ENCODE peak calls at places on chromosomes 11 and 22, in ten cellular contexts. One of them, this sample, is unnamed.

GRCh38 chr22:49936018-49936972 is 17.9 kb downstream of the CRELD2 start:
- DNase-seq in osteocyte: no peak
- DNase-seq in astrocyte of the cerebellum: peak
- DNase-seq in AG10803: peak
- DNase-seq in left lung: peak
- DNase-seq in pancreas: peak
- DNase-seq in neural progenitor cell: peak
- DNase-seq in mammary epithelial cell: peak
- DNase-seq in ovary: peak
- DNase-seq in BE2C: peak
- DNase-seq in this sample: peak

GRCh38 chr22:40797427-40797826 is 21.7 kb downstream of the SLC25A17 start:
- DNase-seq in osteocyte: no peak
- DNase-seq in astrocyte of the cerebellum: no peak
- DNase-seq in AG10803: no peak
- DNase-seq in left lung: no peak
- DNase-seq in pancreas: no peak
- DNase-seq in neural progenitor cell: no peak
- DNase-seq in mammary epithelial cell: no peak
- DNase-seq in ovary: no peak
- DNase-seq in BE2C: no peak
- DNase-seq in this sample: no peak

GRCh38 chr11:56783448-56784041 is 35.0 kb upstream of the OR9G4 start:
- DNase-seq in osteocyte: no peak
- DNase-seq in astrocyte of the cerebellum: peak
- DNase-seq in AG10803: peak
- DNase-seq in left lung: no peak
- DNase-seq in pancreas: no peak
- DNase-seq in neural progenitor cell: peak
- DNase-seq in mammary epithelial cell: peak
- DNase-seq in ovary: no peak
- DNase-seq in BE2C: no peak
- DNase-seq in this sample: no peak

GRCh38 chr11:118263694-118264567 is at the start of gene MPZL2:
- DNase-seq in osteocyte: no peak
- DNase-seq in astrocyte of the cerebellum: no peak
- DNase-seq in AG10803: no peak
- DNase-seq in left lung: peak
- DNase-seq in pancreas: peak
- DNase-seq in neural progenitor cell: peak
- DNase-seq in mammary epithelial cell: peak
- DNase-seq in ovary: no peak
- DNase-seq in BE2C: no peak
- DNase-seq in this sample: peak

GRCh38 chr22:44693756-44694155 is 8.2 kb upstream of the PRR5 start:
- DNase-seq in osteocyte: no peak
- DNase-seq in astrocyte of the cerebellum: no peak
- DNase-seq in AG10803: no peak
- DNase-seq in left lung: no peak
- DNase-seq in pancreas: no peak
- DNase-seq in neural progenitor cell: no peak
- DNase-seq in mammary epithelial cell: no peak
- DNase-seq in ovary: no peak
- DNase-seq in BE2C: no peak
- DNase-seq in this sample: no peak

GRCh38 chr11:71425409-71425808 is 22.8 kb downstream of the DHCR7 start:
- DNase-seq in osteocyte: no peak
- DNase-seq in astrocyte of the cerebellum: no peak
- DNase-seq in AG10803: no peak
- DNase-seq in left lung: no peak
- DNase-seq in pancreas: no peak
- DNase-seq in neural progenitor cell: peak
- DNase-seq in mammary epithelial cell: no peak
- DNase-seq in ovary: no peak
- DNase-seq in BE2C: no peak
- DNase-seq in this sample: peak

GRCh38 chr11:76208829-76209670 is 2.7 kb upstream of the WNT11 start:
- DNase-seq in osteocyte: peak
- DNase-seq in astrocyte of the cerebellum: no peak
- DNase-seq in AG10803: peak
- DNase-seq in left lung: peak
- DNase-seq in pancreas: peak
- DNase-seq in neural progenitor cell: peak
- DNase-seq in mammary epithelial cell: peak
- DNase-seq in ovary: peak
- DNase-seq in BE2C: peak
- DNase-seq in this sample: peak

GRCh38 chr22:39931271-39931670 is 28.9 kb upstream of the TMA7B start:
- DNase-seq in osteocyte: no peak
- DNase-seq in astrocyte of the cerebellum: no peak
- DNase-seq in AG10803: no peak
- DNase-seq in left lung: no peak
- DNase-seq in pancreas: no peak
- DNase-seq in neural progenitor cell: no peak
- DNase-seq in mammary epithelial cell: no peak
- DNase-seq in ovary: no peak
- DNase-seq in BE2C: no peak
- DNase-seq in this sample: no peak

GRCh38 chr11:63838150-63838681 is 694 bp upstream of the MARK2 start:
- DNase-seq in osteocyte: no peak
- DNase-seq in astrocyte of the cerebellum: no peak
- DNase-seq in AG10803: no peak
- DNase-seq in left lung: no peak
- DNase-seq in pancreas: no peak
- DNase-seq in neural progenitor cell: no peak
- DNase-seq in mammary epithelial cell: no peak
- DNase-seq in ovary: peak
- DNase-seq in BE2C: no peak
- DNase-seq in this sample: no peak

GRCh38 chr11:85752890-85753581 is 57.9 kb downstream of the SYTL2 start:
- DNase-seq in osteocyte: no peak
- DNase-seq in astrocyte of the cerebellum: no peak
- DNase-seq in AG10803: no peak
- DNase-seq in left lung: no peak
- DNase-seq in pancreas: no peak
- DNase-seq in neural progenitor cell: no peak
- DNase-seq in mammary epithelial cell: no peak
- DNase-seq in ovary: no peak
- DNase-seq in BE2C: no peak
- DNase-seq in this sample: peak

GRCh38 chr11:127443297-127443696 is 442.7 kb upstream of the KIRREL3 start:
- DNase-seq in osteocyte: no peak
- DNase-seq in astrocyte of the cerebellum: no peak
- DNase-seq in AG10803: no peak
- DNase-seq in left lung: no peak
- DNase-seq in pancreas: no peak
- DNase-seq in neural progenitor cell: no peak
- DNase-seq in mammary epithelial cell: no peak
- DNase-seq in ovary: no peak
- DNase-seq in BE2C: no peak
- DNase-seq in this sample: no peak

GRCh38 chr11:101459020-101459419 is 124.8 kb downstream of the TRPC6 start:
- DNase-seq in osteocyte: no peak
- DNase-seq in astrocyte of the cerebellum: no peak
- DNase-seq in AG10803: no peak
- DNase-seq in left lung: no peak
- DNase-seq in pancreas: no peak
- DNase-seq in neural progenitor cell: no peak
- DNase-seq in mammary epithelial cell: no peak
- DNase-seq in ovary: no peak
- DNase-seq in BE2C: no peak
- DNase-seq in this sample: no peak

GRCh38 chr11:101453682-101454081 is 130.1 kb downstream of the TRPC6 start:
- DNase-seq in osteocyte: no peak
- DNase-seq in astrocyte of the cerebellum: no peak
- DNase-seq in AG10803: peak
- DNase-seq in left lung: no peak
- DNase-seq in pancreas: no peak
- DNase-seq in neural progenitor cell: no peak
- DNase-seq in mammary epithelial cell: peak
- DNase-seq in ovary: no peak
- DNase-seq in BE2C: no peak
- DNase-seq in this sample: no peak

GRCh38 chr11:101456812-101457211 is 127.0 kb downstream of the TRPC6 start:
- DNase-seq in osteocyte: no peak
- DNase-seq in astrocyte of the cerebellum: no peak
- DNase-seq in AG10803: peak
- DNase-seq in left lung: no peak
- DNase-seq in pancreas: no peak
- DNase-seq in neural progenitor cell: no peak
- DNase-seq in mammary epithelial cell: no peak
- DNase-seq in ovary: no peak
- DNase-seq in BE2C: no peak
- DNase-seq in this sample: no peak

DNA sequence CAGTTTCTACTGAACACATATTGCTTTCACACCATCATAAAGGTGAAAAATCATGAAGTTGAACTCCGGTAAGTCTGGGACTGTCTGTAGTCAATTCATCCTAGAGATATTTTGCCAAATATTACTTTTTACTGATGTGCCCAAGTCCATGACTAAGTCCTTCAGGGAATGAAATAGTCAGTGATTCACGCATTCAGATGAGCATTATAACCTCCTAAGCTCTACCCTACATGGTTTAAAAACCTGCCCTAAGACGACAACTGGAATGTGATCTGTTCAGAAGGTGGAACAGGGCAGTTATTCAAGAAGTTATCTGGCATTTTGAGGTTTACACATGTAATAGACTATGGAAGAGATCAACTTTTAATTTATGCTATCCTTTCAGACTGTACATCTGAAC is 125.6 kb downstream of the TRPC6 start:
- DNase-seq in osteocyte: no peak
- DNase-seq in astrocyte of the cerebellum: no peak
- DNase-seq in AG10803: peak
- DNase-seq in left lung: no peak
- DNase-seq in pancreas: no peak
- DNase-seq in neural progenitor cell: no peak
- DNase-seq in mammary epithelial cell: peak
- DNase-seq in ovary: no peak
- DNase-seq in BE2C: no peak
- DNase-seq in this sample: no peak
- TF ChIP-seq CTCF in osteocyte: no peak
- TF ChIP-seq CTCF in astrocyte of the cerebellum: no peak
- TF ChIP-seq CTCF in AG10803: no peak
- TF ChIP-seq CTCF in left lung: no peak
- TF ChIP-seq CTCF in pancreas: no peak
- TF ChIP-seq CTCF in neural progenitor cell: no peak
- TF ChIP-seq CTCF in mammary epithelial cell: no peak
- TF ChIP-seq CTCF in ovary: no peak
- TF ChIP-seq CTCF in BE2C: no peak
- TF ChIP-seq CTCF in this sample: no peak

DNA sequence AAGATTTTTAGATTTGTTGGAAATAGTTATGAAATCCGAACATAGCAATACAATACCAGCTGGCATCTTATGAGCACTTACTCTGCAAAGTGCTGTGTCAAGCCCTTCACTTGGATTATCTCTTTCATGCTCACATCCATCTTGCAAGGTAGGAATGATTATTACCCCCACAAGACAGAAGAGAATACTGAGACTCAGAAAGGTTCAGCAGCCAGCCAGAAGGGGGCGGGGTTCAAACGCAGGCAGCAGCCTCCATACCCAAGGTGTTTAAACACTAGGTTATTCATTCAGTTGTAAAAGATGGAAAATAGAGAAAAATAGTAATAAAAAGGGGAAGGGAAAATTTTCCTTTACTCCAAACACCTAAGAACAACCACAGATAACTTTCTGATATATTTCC is 158.5 kb downstream of the CCDC34 start:
- DNase-seq in osteocyte: no peak
- DNase-seq in astrocyte of the cerebellum: no peak
- DNase-seq in AG10803: no peak
- DNase-seq in left lung: no peak
- DNase-seq in pancreas: no peak
- DNase-seq in neural progenitor cell: no peak
- DNase-seq in mammary epithelial cell: no peak
- DNase-seq in ovary: no peak
- DNase-seq in BE2C: no peak
- DNase-seq in this sample: peak
- TF ChIP-seq CTCF in osteocyte: peak
- TF ChIP-seq CTCF in astrocyte of the cerebellum: peak
- TF ChIP-seq CTCF in AG10803: peak
- TF ChIP-seq CTCF in left lung: no peak
- TF ChIP-seq CTCF in pancreas: no peak
- TF ChIP-seq CTCF in neural progenitor cell: peak
- TF ChIP-seq CTCF in mammary epithelial cell: peak
- TF ChIP-seq CTCF in ovary: no peak
- TF ChIP-seq CTCF in BE2C: no peak
- TF ChIP-seq CTCF in this sample: peak

GRCh38 chr11:61609970-61610347 is 29.1 kb upstream of the SYT7 start:
- DNase-seq in osteocyte: no peak
- DNase-seq in astrocyte of the cerebellum: no peak
- DNase-seq in AG10803: no peak
- DNase-seq in left lung: no peak
- DNase-seq in pancreas: no peak
- DNase-seq in neural progenitor cell: peak
- DNase-seq in mammary epithelial cell: peak
- DNase-seq in ovary: no peak
- DNase-seq in BE2C: peak
- DNase-seq in this sample: no peak
- TF ChIP-seq CTCF in osteocyte: no peak
- TF ChIP-seq CTCF in astrocyte of the cerebellum: peak
- TF ChIP-seq CTCF in AG10803: peak
- TF ChIP-seq CTCF in left lung: no peak
- TF ChIP-seq CTCF in pancreas: no peak
- TF ChIP-seq CTCF in neural progenitor cell: peak
- TF ChIP-seq CTCF in mammary epithelial cell: peak
- TF ChIP-seq CTCF in ovary: no peak
- TF ChIP-seq CTCF in BE2C: peak
- TF ChIP-seq CTCF in this sample: no peak

GRCh38 chr11:107564877-107565218 is 687 bp downstream of the ALKBH8 start:
- DNase-seq in osteocyte: no peak
- DNase-seq in astrocyte of the cerebellum: no peak
- DNase-seq in AG10803: no peak
- DNase-seq in left lung: no peak
- DNase-seq in pancreas: no peak
- DNase-seq in neural progenitor cell: no peak
- DNase-seq in mammary epithelial cell: no peak
- DNase-seq in ovary: no peak
- DNase-seq in BE2C: no peak
- DNase-seq in this sample: no peak

GRCh38 chr11:107563702-107564101 is 1.8 kb downstream of the ALKBH8 start:
- DNase-seq in osteocyte: no peak
- DNase-seq in astrocyte of the cerebellum: peak
- DNase-seq in AG10803: peak
- DNase-seq in left lung: no peak
- DNase-seq in pancreas: no peak
- DNase-seq in neural progenitor cell: peak
- DNase-seq in mammary epithelial cell: peak
- DNase-seq in ovary: peak
- DNase-seq in BE2C: peak
- DNase-seq in this sample: peak

GRCh38 chr11:107566569-107566968 is 1.0 kb upstream of the ALKBH8 start:
- DNase-seq in osteocyte: no peak
- DNase-seq in astrocyte of the cerebellum: no peak
- DNase-seq in AG10803: no peak
- DNase-seq in left lung: no peak
- DNase-seq in pancreas: no peak
- DNase-seq in neural progenitor cell: no peak
- DNase-seq in mammary epithelial cell: no peak
- DNase-seq in ovary: no peak
- DNase-seq in BE2C: no peak
- DNase-seq in this sample: no peak

GRCh38 chr11:107567739-107568335 is 2.3 kb upstream of the ALKBH8 start:
- DNase-seq in osteocyte: no peak
- DNase-seq in astrocyte of the cerebellum: no peak
- DNase-seq in AG10803: no peak
- DNase-seq in left lung: no peak
- DNase-seq in pancreas: no peak
- DNase-seq in neural progenitor cell: no peak
- DNase-seq in mammary epithelial cell: no peak
- DNase-seq in ovary: no peak
- DNase-seq in BE2C: peak
- DNase-seq in this sample: no peak

GRCh38 chr11:107565219-107565937 is at the start of gene ALKBH8:
- DNase-seq in osteocyte: peak
- DNase-seq in astrocyte of the cerebellum: peak
- DNase-seq in AG10803: peak
- DNase-seq in left lung: peak
- DNase-seq in pancreas: peak
- DNase-seq in neural progenitor cell: peak
- DNase-seq in mammary epithelial cell: peak
- DNase-seq in ovary: peak
- DNase-seq in BE2C: peak
- DNase-seq in this sample: peak
- TF ChIP-seq CTCF in osteocyte: no peak
- TF ChIP-seq CTCF in astrocyte of the cerebellum: no peak
- TF ChIP-seq CTCF in AG10803: no peak
- TF ChIP-seq CTCF in left lung: no peak
- TF ChIP-seq CTCF in pancreas: no peak
- TF ChIP-seq CTCF in neural progenitor cell: no peak
- TF ChIP-seq CTCF in mammary epithelial cell: no peak
- TF ChIP-seq CTCF in ovary: no peak
- TF ChIP-seq CTCF in BE2C: no peak
- TF ChIP-seq CTCF in this sample: no peak